ENCODE peak calls at places on chromosomes 3 and 15, in four cellular contexts. P, A, Y and L are unnamed samples.

GRCh38 chr15:99734575-99734974 is 1.3 kb upstream of the LYSMD4 start:
- DNase-seq in A (no peak), Y (no peak), P (no peak), L (no peak)

GRCh38 chr15:66943456-66944095 is 121.8 kb upstream of the SMAD3 start:
- DNase-seq in P (no peak), A (no peak), Y (no peak), L (no peak)

GRCh38 chr3:8760091-8760490 is 9.3 kb downstream of the OXTR start:
- DNase-seq in Y (no peak), P (no peak), A (no peak), L (no peak)

GRCh38 chr3:197520311-197521276 is 35.2 kb downstream of the BDH1 start:
- DNase-seq in A (peak; percentile 67), P (no peak), Y (no peak), L (no peak)

GRCh38 chr15:95594496-95594895 is 736.0 kb upstream of the NR2F2 start:
- DNase-seq in Y (no peak), P (no peak), A (no peak), L (no peak)

GRCh38 chr3:99907959-99908544 is 90.4 kb downstream of the CMSS1 start:
- DNase-seq in P (no peak), Y (no peak), A (no peak), L (no peak)

GRCh38 chr3:55180936-55181535 is 253.2 kb upstream of the LRTM1 start:
- DNase-seq in A (peak; percentile 24), Y (peak; percentile 21), P (no peak), L (no peak)

GRCh38 chr15:73225358-73226015 is 143.3 kb downstream of the HCN4 start:
- DNase-seq in P (no peak), Y (no peak), A (peak; percentile 39), L (no peak)

GRCh38 chr3:135851201-135852061 is 114.1 kb upstream of the PPP2R3A start:
- DNase-seq in A (no peak), Y (no peak), P (no peak), L (no peak)
- TF ChIP-seq TAF1 in A (no peak), Y (no peak), P (no peak), L (no peak)

GRCh38 chr3:64267774-64268604 is 42.7 kb upstream of the PRICKLE2 start:
- DNase-seq in Y (no peak), A (no peak), P (peak; percentile 51), L (no peak)
- TF ChIP-seq POLR2A in Y (no peak), A (no peak), P (no peak), L (no peak)

GRCh38 chr15:70098461-70099166 is 897 bp upstream of the TLE3 start:
- DNase-seq in Y (no peak), P (no peak), A (no peak), L (no peak)

GRCh38 chr15:70099966-70100494 is 2.3 kb upstream of the TLE3 start:
- DNase-seq in A (no peak), P (no peak), Y (no peak), L (no peak)

GRCh38 chr15:70101459-70102113 is 3.9 kb upstream of the TLE3 start:
- DNase-seq in Y (no peak), P (no peak), A (peak; percentile 69), L (no peak)

GRCh38 chr15:70099167-70099965 is 1.6 kb upstream of the TLE3 start:
- DNase-seq in A (peak; percentile 100), P (peak; percentile 100), Y (peak; percentile 99), L (peak; percentile 99)

GRCh38 chr15:70100495-70101331 is 3.0 kb upstream of the TLE3 start:
- DNase-seq in Y (no peak), P (no peak), A (peak; percentile 55), L (no peak)
- TF ChIP-seq POLR2AphosphoS5 in Y (no peak), P (no peak), A (no peak), L (no peak)

GRCh38 chr3:37952564-37952963 is 38.0 kb upstream of the VILL start:
- DNase-seq in A (no peak), P (no peak), Y (no peak), L (no peak)
- TF ChIP-seq TAF1 in A (no peak), P (no peak), Y (no peak), L (no peak)

GRCh38 chr3:182583545-182583944 is 209.8 kb upstream of the ATP11B start:
- DNase-seq in Y (no peak), A (no peak), P (no peak), L (no peak)

DNA sequence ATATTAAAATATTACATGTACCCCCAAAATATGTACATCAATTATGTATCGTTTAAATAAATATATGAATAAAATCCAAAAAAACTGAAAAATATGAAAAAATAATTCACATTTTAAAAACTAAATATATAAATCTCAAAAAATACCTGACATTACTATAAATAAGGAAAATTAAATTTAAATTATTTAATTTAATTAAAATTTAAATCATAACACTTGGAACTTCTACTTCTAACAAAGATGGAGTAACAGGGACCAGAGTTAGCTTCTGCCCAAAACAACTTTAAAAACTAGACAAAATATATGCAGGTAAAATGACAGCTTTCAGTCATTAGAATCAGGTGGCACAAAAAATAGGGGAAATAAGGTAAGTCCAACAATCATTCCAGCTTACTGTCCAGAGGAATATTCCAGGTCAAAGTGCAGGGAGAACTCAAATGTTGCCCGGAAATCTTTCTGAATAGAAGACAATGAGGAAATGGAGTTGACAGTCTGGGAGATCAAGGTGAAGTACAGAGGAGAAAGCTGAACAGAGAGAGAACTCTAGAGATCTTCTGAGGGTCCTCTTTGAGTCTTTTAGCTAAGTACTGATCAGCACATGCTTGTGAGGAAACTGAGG is 207.7 kb upstream of the ATP11B start:
- DNase-seq in P (no peak), Y (no peak), A (no peak), L (no peak)
- TF ChIP-seq POLR2A in P (no peak), Y (no peak), A (no peak), L (no peak)

DNA sequence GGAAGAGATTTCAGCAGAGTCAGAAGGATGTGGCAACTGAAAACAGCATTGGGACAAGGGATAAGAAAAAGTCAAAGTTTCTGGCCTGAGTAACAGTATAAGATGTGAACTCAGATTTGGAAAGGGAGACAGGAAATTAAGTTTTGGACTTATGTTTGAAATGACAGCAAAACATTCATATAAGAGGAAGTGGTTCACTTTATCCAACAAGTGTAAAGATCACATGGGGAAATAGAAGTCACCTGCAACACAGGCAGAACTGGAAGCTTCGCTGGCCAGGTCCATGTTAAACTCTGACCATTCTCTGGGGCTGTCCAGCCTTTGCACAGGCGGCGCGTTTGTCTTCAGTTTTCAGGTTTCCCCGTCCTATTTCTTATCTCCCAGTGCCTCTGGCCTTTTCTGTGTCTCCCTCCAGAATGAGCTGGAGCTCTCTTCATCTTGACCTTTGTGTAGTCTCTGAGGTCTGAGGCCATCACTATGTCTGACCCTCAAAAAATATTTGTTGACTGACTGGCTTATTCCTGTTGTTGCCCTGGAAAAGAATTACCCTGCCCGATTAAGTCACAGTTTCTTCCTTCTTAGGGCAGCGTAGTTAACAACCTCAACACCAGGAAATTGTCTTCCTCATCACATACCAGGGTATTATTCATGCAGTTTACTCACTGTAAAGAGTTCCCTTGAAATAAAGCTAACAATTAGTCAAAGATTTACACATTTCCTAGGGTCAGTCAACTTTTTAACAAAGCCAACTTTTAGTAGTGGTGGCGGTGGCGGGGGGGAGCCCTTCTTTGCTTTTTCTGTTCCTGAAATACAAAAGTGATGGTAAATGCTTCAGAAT is 1.0 kb upstream of the RASA2 start:
- DNase-seq in P (no peak), A (peak; percentile 17), Y (no peak), L (no peak)
- TF ChIP-seq POLR2AphosphoS5 in P (no peak), A (no peak), Y (no peak), L (no peak)

GRCh38 chr15:33753012-33753411 is 215.3 kb upstream of the CHRM5 start:
- DNase-seq in Y (no peak), A (no peak), P (no peak), L (no peak)
- TF ChIP-seq TAF1 in Y (no peak), A (no peak), P (no peak), L (no peak)

GRCh38 chr3:170357176-170357919 is at the start of gene SKIL:
- DNase-seq in Y (peak; percentile 61), A (peak; percentile 82), P (no peak), L (peak; percentile 65)
- TF ChIP-seq POLR2A in Y (no peak), A (no peak), P (no peak), L (peak; percentile 50)

GRCh38 chr15:72199721-72200212 is 2.2 kb upstream of the GRAMD2A start:
- DNase-seq in P (no peak), Y (peak; percentile 68), A (peak; percentile 74), L (peak; percentile 73)
- TF ChIP-seq POLR2AphosphoS5 in P (no peak), Y (no peak), A (no peak), L (no peak)